ENCODE peak calls at places on chromosomes 13 and 19, in four cellular contexts. Y, L, Q and N are unnamed samples. For H3K4me1, the result is how much of the 10 kb centered on the place peaks cover.

GRCh38 chr19:30278882-30279254 is 93.3 kb upstream of the ZNF536 start:
- DNase-seq in Y (no peak), L (no peak), Q (no peak), N (no peak)

GRCh38 chr13:25777509-25777908 is 274.3 kb downstream of the SHISA2 start:
- DNase-seq in Y (no peak), L (no peak), Q (no peak), N (no peak)

GRCh38 chr13:24502567-24503375 is 9.8 kb downstream of the PARP4 start:
- DNase-seq in Y (no peak), L (peak), Q (peak), N (no peak)

GRCh38 chr19:4539169-4539696 is 603 bp downstream of the LRG1 start:
- DNase-seq in Y (no peak), L (no peak), Q (no peak), N (no peak)

GRCh38 chr13:80379245-80379644 is 38.3 kb upstream of the SPRY2 start:
- DNase-seq in Y (no peak), L (no peak), Q (no peak), N (no peak)

GRCh38 chr13:32951580-32951979 is 64.6 kb upstream of the KL start:
- DNase-seq in Y (no peak), L (no peak), Q (no peak), N (no peak)

GRCh38 chr13:46154136-46154854 is 27.7 kb downstream of the LCP1 start:
- DNase-seq in Y (no peak), L (no peak), Q (no peak), N (no peak)

GRCh38 chr13:29465741-29466293 is 129.7 kb downstream of the SLC7A1 start:
- DNase-seq in Y (no peak), L (peak), Q (peak), N (no peak)

GRCh38 chr19:16118489-16119033 is 6.9 kb downstream of the RAB8A start:
- DNase-seq in Y (no peak), L (no peak), Q (no peak), N (no peak)

GRCh38 chr13:33363328-33363727 is 77.8 kb upstream of the STARD13 start:
- DNase-seq in Y (no peak), L (no peak), Q (no peak), N (no peak)

GRCh38 chr19:44847144-44848035 is 1.3 kb downstream of the NECTIN2 start:
- DNase-seq in Y (no peak), L (peak), Q (peak), N (no peak)

GRCh38 chr19:14004619-14005380 is 1.3 kb downstream of the RFX1 start:
- DNase-seq in Y (no peak), L (peak), Q (no peak), N (no peak)

GRCh38 chr13:108700421-108701170 is 71.2 kb downstream of the MYO16 start:
- DNase-seq in Y (no peak), L (no peak), Q (no peak), N (no peak)

GRCh38 chr13:52850396-52851152 is 2.1 kb upstream of the PCDH8 start:
- DNase-seq in Y (no peak), L (peak), Q (no peak), N (no peak)

GRCh38 chr19:18291019-18291524 is 9.7 kb upstream of the JUND start:
- DNase-seq in Y (no peak), L (no peak), Q (no peak), N (peak)
- H3K4me1 ChIP-seq in Y (half or more), L (under half), Q (under half), N (half or more)

DNA sequence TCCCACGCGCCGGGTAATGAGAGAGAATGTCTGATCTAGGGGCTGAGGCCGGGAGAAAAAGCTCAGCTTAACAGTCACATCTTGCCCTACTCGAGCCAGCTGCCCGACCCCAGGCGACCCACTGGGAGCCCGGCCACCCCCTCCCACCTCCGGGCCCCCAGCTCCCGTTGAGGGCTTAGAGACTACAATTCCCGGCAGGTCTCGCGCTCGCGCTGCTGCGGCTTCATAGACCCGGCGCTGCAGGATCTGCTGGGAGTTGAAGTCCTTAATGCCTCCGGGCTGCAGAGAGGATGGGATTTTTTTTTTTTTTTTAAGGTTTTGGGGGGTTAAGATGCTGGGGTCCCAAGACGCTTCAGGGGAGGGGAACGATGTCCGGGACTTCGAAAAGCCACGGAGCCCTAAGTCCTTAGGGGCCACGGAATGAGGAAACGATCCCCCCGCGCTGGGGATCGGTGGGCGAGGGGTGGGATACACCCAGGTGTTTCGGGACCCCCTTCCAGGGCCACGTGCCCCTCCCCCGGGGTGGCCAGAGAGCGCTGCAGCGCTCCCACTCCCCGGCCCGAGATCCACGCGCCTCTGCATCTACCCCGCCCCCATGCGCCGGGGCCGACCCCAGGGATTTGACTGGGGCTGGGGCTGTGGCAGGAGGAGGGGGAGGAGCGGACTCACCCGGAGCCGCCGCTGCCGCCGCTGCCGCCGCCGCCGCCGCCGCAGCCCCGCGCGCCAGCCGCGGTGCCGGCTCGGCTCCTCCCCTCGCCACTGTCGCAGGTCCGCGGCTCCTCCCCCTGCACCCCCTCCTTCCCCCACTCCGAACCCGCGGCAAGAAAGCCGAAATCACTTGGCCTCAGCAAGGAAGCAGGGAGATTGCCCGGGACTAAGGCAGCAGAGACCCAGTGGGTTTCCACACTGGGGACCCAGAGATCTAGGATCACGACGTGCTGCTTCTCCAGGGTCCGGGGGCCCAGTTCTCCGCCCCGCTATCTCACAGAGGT is at the start of gene SYT3:
- DNase-seq in Y (no peak), L (peak), Q (peak), N (no peak)
- H3K27ac ChIP-seq in Y (no peak), L (no peak), Q (no peak), N (no peak)

DNA sequence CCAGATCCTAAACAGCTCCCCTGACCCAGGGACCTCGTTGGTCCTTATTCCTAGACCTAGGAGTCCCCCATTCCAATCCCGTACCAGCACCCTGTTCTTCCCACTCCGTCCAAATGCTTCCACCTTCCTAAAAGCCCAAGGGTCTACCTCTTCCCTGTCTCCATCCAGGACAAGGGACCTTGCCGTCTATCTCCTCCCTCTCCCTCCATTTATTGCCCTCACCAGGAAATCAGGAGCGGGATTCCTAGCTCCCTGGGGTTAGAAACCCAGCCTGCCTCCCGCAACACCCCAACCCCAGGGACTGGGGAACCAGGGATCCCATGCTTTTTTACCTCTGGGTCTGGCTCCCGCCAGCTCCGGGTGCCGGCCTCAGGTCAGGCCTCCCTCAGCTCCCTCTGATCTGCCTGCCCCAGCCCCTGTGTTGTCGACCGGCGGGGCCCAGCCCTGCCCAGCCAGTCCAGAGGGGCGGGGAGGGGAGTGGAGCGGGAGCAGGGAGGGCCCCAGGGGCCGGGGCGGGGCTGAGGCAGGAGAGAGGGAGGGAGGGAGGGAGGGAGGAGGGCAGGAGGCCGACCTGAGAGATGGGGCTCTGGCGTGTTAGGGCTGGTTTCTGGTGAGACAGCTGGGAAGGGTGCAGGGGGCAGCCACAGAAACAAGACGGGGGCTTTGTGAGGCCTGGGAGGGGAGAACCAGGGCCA is at the start of gene B3GNT8:
- DNase-seq in Y (peak), L (peak), Q (peak), N (peak)
- H3K4me3 ChIP-seq in Y (peak), L (no peak), Q (no peak), N (peak)

GRCh38 chr19:41172297-41173164 is 20.5 kb upstream of the CYP2S1 start:
- DNase-seq in Y (no peak), L (no peak), Q (peak), N (no peak)
- H3K4me1 ChIP-seq in Y (under half), L (under half), Q (under half), N (under half)

GRCh38 chr19:7521551-7522071 is 813 bp upstream of the MCOLN1 start:
- DNase-seq in Y (no peak), L (no peak), Q (no peak), N (no peak)

GRCh38 chr19:7524992-7525739 is 2.7 kb downstream of the MCOLN1 start:
- DNase-seq in Y (no peak), L (no peak), Q (no peak), N (no peak)

GRCh38 chr19:7524523-7524922 is 2.1 kb downstream of the MCOLN1 start:
- DNase-seq in Y (no peak), L (no peak), Q (no peak), N (no peak)

GRCh38 chr19:7522072-7522922 is at the start of gene MCOLN1:
- DNase-seq in Y (peak), L (peak), Q (peak), N (peak)

DNA sequence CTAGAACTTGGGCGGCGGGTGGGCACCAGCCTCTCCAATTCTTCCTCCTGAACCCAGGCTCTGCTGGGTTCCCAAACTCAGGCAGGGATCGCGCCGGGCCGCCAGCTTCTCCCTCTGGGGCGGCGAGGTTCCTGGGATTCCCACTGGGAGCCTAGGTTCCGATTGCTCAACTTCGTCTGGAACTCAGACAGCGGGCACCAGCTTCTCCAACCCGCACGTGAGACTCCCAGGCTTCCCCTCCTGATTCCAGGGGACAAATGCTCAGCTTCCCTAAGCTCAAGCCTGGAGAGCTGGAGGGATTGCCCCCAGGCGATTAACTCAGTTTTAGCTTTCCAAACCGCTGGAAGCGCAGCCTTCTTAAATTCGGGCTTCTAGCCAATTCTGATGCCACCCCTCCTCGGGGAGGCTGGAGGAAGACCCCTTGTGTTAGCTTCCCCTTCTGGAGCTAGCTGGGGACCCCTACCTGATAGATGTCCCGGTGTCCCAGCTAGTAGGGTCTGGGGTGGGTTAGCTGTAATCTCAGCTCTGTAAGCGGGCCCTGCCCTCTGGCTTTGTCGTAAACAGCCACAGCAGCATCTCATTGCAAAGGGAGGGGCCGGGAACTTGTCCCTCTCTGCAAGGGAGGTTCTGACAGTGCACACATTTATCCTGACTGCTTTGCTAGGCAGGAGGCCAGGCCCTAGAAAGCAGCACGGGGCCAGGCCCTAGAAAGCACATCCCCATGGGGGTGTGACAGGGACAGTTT is 671 bp downstream of the MCOLN1 start:
- DNase-seq in Y (no peak), L (peak), Q (no peak), N (peak)
- H3K27ac ChIP-seq in Y (no peak), L (no peak), Q (no peak), N (peak)

DNA sequence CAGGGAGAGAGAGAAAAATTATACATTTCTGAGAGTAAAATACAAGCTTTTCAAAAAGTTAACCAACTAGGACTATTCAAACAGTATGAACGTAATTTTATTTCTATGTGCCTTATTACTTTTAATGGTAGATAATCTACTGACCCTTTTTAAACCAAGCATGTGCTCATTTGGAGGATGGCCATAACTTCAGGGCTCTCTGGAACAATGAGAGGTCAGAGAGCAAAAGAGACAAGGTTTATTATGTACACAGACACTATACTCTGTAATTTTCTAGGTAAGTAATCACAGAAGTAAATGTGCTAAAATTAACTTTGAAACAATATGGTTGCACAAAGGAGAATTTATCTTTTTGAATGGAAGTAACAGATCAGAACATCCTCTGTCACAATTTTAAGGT is 1.1 kb downstream of the POSTN start:
- DNase-seq in Y (no peak), L (no peak), Q (no peak), N (no peak)
- H3K4me3 ChIP-seq in Y (no peak), L (no peak), Q (no peak), N (no peak)

GRCh38 chr19:41322451-41322850 is 12.5 kb downstream of the CCDC97 start:
- DNase-seq in Y (no peak), L (no peak), Q (no peak), N (no peak)

GRCh38 chr19:41320568-41320967 is 10.6 kb downstream of the CCDC97 start:
- DNase-seq in Y (no peak), L (no peak), Q (no peak), N (peak)

GRCh38 chr19:41321204-41321599 is 11.2 kb downstream of the CCDC97 start:
- DNase-seq in Y (no peak), L (no peak), Q (no peak), N (no peak)

GRCh38 chr19:41323023-41323422 is 13.1 kb downstream of the CCDC97 start:
- DNase-seq in Y (no peak), L (peak), Q (no peak), N (no peak)

GRCh38 chr19:41321600-41322270 is 11.8 kb downstream of the CCDC97 start:
- DNase-seq in Y (no peak), L (peak), Q (peak), N (peak)
- H3K4me1 ChIP-seq in Y (under half), L (under half), Q (under half), N (under half)